ENCODE peak calls at places on chromosomes 3 and 15, in six cellular contexts. One of them, this sample, is unnamed.

GRCh38 chr3:188180114-188180513 is 26.2 kb downstream of the LPP start:
- DNase-seq in COR-L47: no peak
- DNase-seq in endothelial cell: no peak
- DNase-seq in NCI-H1436: no peak
- DNase-seq in Daoy: no peak
- DNase-seq in activated CD4-positive, alpha-beta T cell treated with anti-CD3 and anti-CD28 coated beads for 24 hours: no peak
- DNase-seq in this sample: no peak

GRCh38 chr15:78243491-78243941 is 9.2 kb upstream of the ACSBG1 start:
- DNase-seq in Daoy: peak
- DNase-seq in endothelial cell: no peak
- DNase-seq in NCI-H1436: no peak
- DNase-seq in activated CD4-positive, alpha-beta T cell treated with anti-CD3 and anti-CD28 coated beads for 24 hours: no peak
- DNase-seq in COR-L47: peak
- DNase-seq in this sample: no peak

GRCh38 chr3:4740397-4741105 is 238.7 kb upstream of the BHLHE40 start:
- DNase-seq in endothelial cell: no peak
- DNase-seq in activated CD4-positive, alpha-beta T cell treated with anti-CD3 and anti-CD28 coated beads for 24 hours: no peak
- DNase-seq in NCI-H1436: no peak
- DNase-seq in COR-L47: no peak
- DNase-seq in Daoy: no peak
- DNase-seq in this sample: no peak

GRCh38 chr3:5021571-5022092 is 42.4 kb downstream of the BHLHE40 start:
- DNase-seq in NCI-H1436: no peak
- DNase-seq in activated CD4-positive, alpha-beta T cell treated with anti-CD3 and anti-CD28 coated beads for 24 hours: no peak
- DNase-seq in COR-L47: no peak
- DNase-seq in endothelial cell: no peak
- DNase-seq in Daoy: peak
- DNase-seq in this sample: no peak

GRCh38 chr15:83462953-83463433 is 15.9 kb downstream of the SH3GL3 start:
- DNase-seq in COR-L47: no peak
- DNase-seq in endothelial cell: no peak
- DNase-seq in Daoy: no peak
- DNase-seq in NCI-H1436: no peak
- DNase-seq in activated CD4-positive, alpha-beta T cell treated with anti-CD3 and anti-CD28 coated beads for 24 hours: no peak
- DNase-seq in this sample: no peak

GRCh38 chr3:159378391-159378790 is 576.5 kb downstream of the MFSD1 start:
- DNase-seq in COR-L47: no peak
- DNase-seq in endothelial cell: no peak
- DNase-seq in NCI-H1436: no peak
- DNase-seq in activated CD4-positive, alpha-beta T cell treated with anti-CD3 and anti-CD28 coated beads for 24 hours: no peak
- DNase-seq in Daoy: no peak
- DNase-seq in this sample: no peak

GRCh38 chr15:40097968-40098476 is 10.7 kb downstream of the BMF start:
- DNase-seq in COR-L47: no peak
- DNase-seq in Daoy: peak
- DNase-seq in NCI-H1436: no peak
- DNase-seq in activated CD4-positive, alpha-beta T cell treated with anti-CD3 and anti-CD28 coated beads for 24 hours: no peak
- DNase-seq in endothelial cell: no peak
- DNase-seq in this sample: peak

GRCh38 chr3:49652218-49652921 is 21.8 kb upstream of the APEH start:
- DNase-seq in endothelial cell: no peak
- DNase-seq in NCI-H1436: no peak
- DNase-seq in Daoy: no peak
- DNase-seq in activated CD4-positive, alpha-beta T cell treated with anti-CD3 and anti-CD28 coated beads for 24 hours: no peak
- DNase-seq in COR-L47: no peak
- DNase-seq in this sample: no peak

GRCh38 chr3:194220776-194221735 is 85.1 kb downstream of the HES1 start:
- DNase-seq in endothelial cell: no peak
- DNase-seq in Daoy: no peak
- DNase-seq in NCI-H1436: no peak
- DNase-seq in activated CD4-positive, alpha-beta T cell treated with anti-CD3 and anti-CD28 coated beads for 24 hours: no peak
- DNase-seq in COR-L47: no peak
- DNase-seq in this sample: no peak

GRCh38 chr15:48596415-48596814 is 49.1 kb downstream of the FBN1 start:
- DNase-seq in endothelial cell: no peak
- DNase-seq in COR-L47: no peak
- DNase-seq in NCI-H1436: no peak
- DNase-seq in Daoy: no peak
- DNase-seq in activated CD4-positive, alpha-beta T cell treated with anti-CD3 and anti-CD28 coated beads for 24 hours: no peak
- DNase-seq in this sample: no peak

GRCh38 chr3:36701903-36702374 is 62.4 kb downstream of the DCLK3 start:
- DNase-seq in COR-L47: no peak
- DNase-seq in Daoy: peak
- DNase-seq in NCI-H1436: no peak
- DNase-seq in endothelial cell: no peak
- DNase-seq in activated CD4-positive, alpha-beta T cell treated with anti-CD3 and anti-CD28 coated beads for 24 hours: no peak
- DNase-seq in this sample: no peak

GRCh38 chr15:101724675-101725005 is 367 bp upstream of the TARS3 start:
- DNase-seq in activated CD4-positive, alpha-beta T cell treated with anti-CD3 and anti-CD28 coated beads for 24 hours: no peak
- DNase-seq in Daoy: no peak
- DNase-seq in COR-L47: no peak
- DNase-seq in NCI-H1436: no peak
- DNase-seq in endothelial cell: no peak
- DNase-seq in this sample: no peak

GRCh38 chr3:31412832-31413231 is 119.9 kb upstream of the STT3B start:
- DNase-seq in COR-L47: no peak
- DNase-seq in activated CD4-positive, alpha-beta T cell treated with anti-CD3 and anti-CD28 coated beads for 24 hours: no peak
- DNase-seq in Daoy: peak
- DNase-seq in endothelial cell: no peak
- DNase-seq in NCI-H1436: no peak
- DNase-seq in this sample: no peak

GRCh38 chr3:109098245-109098644 is 19.7 kb downstream of the MORC1 start:
- DNase-seq in Daoy: no peak
- DNase-seq in COR-L47: peak
- DNase-seq in endothelial cell: peak
- DNase-seq in activated CD4-positive, alpha-beta T cell treated with anti-CD3 and anti-CD28 coated beads for 24 hours: no peak
- DNase-seq in NCI-H1436: peak
- DNase-seq in this sample: no peak

GRCh38 chr3:131221731-131222130 is 159.8 kb upstream of the NUDT16 start:
- DNase-seq in COR-L47: no peak
- DNase-seq in endothelial cell: no peak
- DNase-seq in Daoy: peak
- DNase-seq in NCI-H1436: no peak
- DNase-seq in activated CD4-positive, alpha-beta T cell treated with anti-CD3 and anti-CD28 coated beads for 24 hours: no peak
- DNase-seq in this sample: no peak

This sample was measured in tibial artery.